ENCODE peak calls at places on chromosomes 13 and 19, in five cellular contexts. W, P, X, V and M are unnamed samples. For H3K4me1, the result is how much of the 10 kb centered on the place peaks cover.

GRCh38 chr13:89082623-89083022 is 1411.5 kb downstream of the SLITRK5 start:
- DNase-seq in X (no peak), V (no peak), P (no peak), W (no peak), M (no peak)

GRCh38 chr13:29861694-29862110 is 11.3 kb upstream of the UBL3 start:
- DNase-seq in V (no peak), P (no peak), X (no peak), W (peak), M (no peak)

GRCh38 chr13:108158746-108159145 is 56.6 kb downstream of the LIG4 start:
- DNase-seq in W (no peak), V (no peak), X (no peak), P (no peak), M (no peak)

GRCh38 chr13:50387124-50387581 is 371.9 kb downstream of the KCNRG start:
- DNase-seq in P (peak), V (peak), X (no peak), W (no peak), M (no peak)

GRCh38 chr13:32791545-32792172 is 205.4 kb downstream of the PDS5B start:
- DNase-seq in P (no peak), W (peak), X (peak), V (no peak), M (no peak)

GRCh38 chr19:48452656-48453480 is 2.5 kb upstream of the KCNJ14 start:
- DNase-seq in X (no peak), W (no peak), P (no peak), V (peak), M (no peak)

GRCh38 chr19:4909172-4909896 is at the start of gene UHRF1:
- DNase-seq in W (no peak), X (no peak), V (no peak), P (no peak), M (no peak)

GRCh38 chr19:8445488-8446001 is 770 bp downstream of the HNRNPM start:
- DNase-seq in P (peak), X (no peak), W (no peak), V (peak), M (no peak)

GRCh38 chr13:31399690-31400089 is 199.9 kb downstream of the B3GLCT start:
- DNase-seq in W (no peak), X (no peak), P (no peak), V (no peak), M (no peak)

GRCh38 chr13:76758738-76759137 is 127.5 kb downstream of the KCTD12 start:
- DNase-seq in W (no peak), V (no peak), P (no peak), X (no peak), M (no peak)

GRCh38 chr13:51435002-51435578 is 17.7 kb downstream of the INTS6 start:
- DNase-seq in X (peak), V (no peak), W (no peak), P (no peak), M (no peak)

GRCh38 chr13:94233401-94233800 is 246.1 kb downstream of the DCT start:
- DNase-seq in W (peak), P (no peak), X (peak), V (no peak), M (no peak)

GRCh38 chr13:79070343-79070974 is 335.6 kb downstream of the RBM26 start:
- DNase-seq in X (no peak), P (no peak), V (no peak), W (no peak), M (no peak)

GRCh38 chr13:62320731-62321130 is 905.1 kb upstream of the PCDH20 start:
- DNase-seq in W (no peak), X (no peak), V (no peak), P (no peak), M (no peak)

GRCh38 chr13:113125506-113126264 is 3.1 kb downstream of the F10 start:
- DNase-seq in V (no peak), X (no peak), W (no peak), P (no peak), M (no peak)

GRCh38 chr13:79393564-79394249 is 12.3 kb downstream of the RBM26 start:
- DNase-seq in W (no peak), V (no peak), P (no peak), X (no peak), M (no peak)

GRCh38 chr13:39144391-39144790 is 106.1 kb downstream of the NHLRC3 start:
- DNase-seq in X (no peak), W (no peak), P (no peak), V (no peak), M (no peak)

GRCh38 chr19:54875506-54875905 is 1.5 kb downstream of the FCAR start:
- DNase-seq in X (no peak), P (no peak), V (no peak), W (no peak), M (no peak)

GRCh38 chr13:28408235-28408848 is 86.6 kb downstream of the FLT1 start:
- DNase-seq in P (peak), V (peak), W (no peak), X (no peak), M (no peak)

GRCh38 chr19:18057557-18057956 is 29.2 kb downstream of the IL12RB1 start:
- DNase-seq in P (peak), X (no peak), W (no peak), V (peak), M (no peak)

GRCh38 chr19:48616491-48617056 is 1.7 kb upstream of the FAM83E start:
- DNase-seq in P (no peak), V (peak), W (no peak), X (no peak), M (no peak)

DNA sequence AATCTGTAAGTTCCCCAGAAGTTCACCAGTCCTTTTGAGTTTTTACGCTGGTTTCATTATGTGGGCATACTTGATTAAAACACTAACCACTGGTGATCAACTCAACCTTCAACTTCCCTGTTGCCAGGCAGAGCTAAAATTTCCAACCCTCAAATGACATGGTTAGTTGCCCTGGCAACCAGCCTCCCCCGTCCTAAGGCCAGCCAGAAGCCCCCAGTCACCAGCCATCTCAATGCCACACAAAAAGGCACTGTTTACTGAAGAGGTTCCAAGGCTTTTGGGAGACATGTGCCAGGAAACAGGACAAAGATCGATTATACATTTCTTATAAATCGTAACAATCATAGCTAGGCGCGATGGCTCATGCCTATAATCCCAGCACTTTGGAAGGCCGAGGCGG is 1.6 kb downstream of the ZNF649 start:
- DNase-seq in P (no peak), V (no peak), X (no peak), W (no peak), M (no peak)
- H3K27ac ChIP-seq in P (no peak), V (no peak), X (no peak), W (no peak), M (no peak)

DNA sequence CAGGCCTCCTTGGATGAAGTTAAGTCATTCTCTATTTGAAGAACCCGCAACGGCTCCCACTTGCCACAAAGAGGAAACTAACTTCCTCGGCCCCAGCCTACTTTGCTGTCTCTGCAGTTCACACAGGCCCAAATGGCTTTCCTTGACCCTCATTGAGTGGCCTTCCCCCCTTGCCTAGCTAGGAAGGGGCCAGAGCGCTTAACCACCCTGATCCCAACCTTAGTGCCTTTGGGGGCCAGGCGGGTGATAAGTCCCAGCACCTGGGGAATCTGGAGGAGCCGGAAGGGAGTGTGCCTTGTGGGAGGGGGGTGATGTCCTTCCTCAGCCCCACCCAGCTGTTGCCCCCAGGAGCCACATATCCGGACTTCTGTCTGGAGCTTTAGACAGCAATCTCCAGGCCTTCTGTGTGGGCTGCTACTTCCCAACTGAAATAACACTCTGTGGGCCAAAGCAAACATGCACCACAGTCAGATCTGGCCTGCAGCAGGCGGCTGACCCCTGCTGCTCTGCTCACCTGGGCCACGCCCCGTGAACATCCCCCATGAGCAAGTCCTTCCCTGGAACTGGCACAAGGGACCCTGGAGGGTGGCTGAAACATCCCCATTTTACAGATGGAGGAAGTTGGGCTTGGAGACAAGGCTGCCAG is 10.5 kb downstream of the NECTIN2 start:
- DNase-seq in W (no peak), V (peak), P (no peak), X (no peak), M (no peak)
- H3K4me1 ChIP-seq in W (under half), V (under half), P (under half), X (under half), M (under half)

DNA sequence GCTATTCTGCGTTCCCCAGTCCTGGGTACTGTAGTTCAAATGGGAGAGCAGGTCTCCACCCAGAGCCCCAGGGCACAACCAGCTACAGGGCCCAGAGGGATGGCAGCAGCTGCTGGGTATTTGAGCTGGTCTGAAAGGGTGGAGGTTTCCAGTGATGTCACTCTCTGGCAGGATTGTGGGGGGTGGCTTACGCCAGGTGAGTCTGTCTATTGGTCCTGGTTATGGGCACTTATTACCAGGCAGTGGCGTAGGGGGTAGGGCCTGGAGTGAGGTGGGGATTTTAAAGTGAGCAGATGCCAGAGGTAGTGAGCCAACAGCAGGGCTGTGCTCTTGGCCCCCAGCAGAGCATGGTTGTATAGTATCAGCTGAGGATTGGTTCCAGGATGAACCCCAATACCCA is 6.2 kb downstream of the RPS19 start:
- DNase-seq in X (no peak), P (peak), W (no peak), V (no peak), M (no peak)
- H3K4me3 ChIP-seq in X (no peak), P (no peak), W (no peak), V (no peak), M (no peak)

DNA sequence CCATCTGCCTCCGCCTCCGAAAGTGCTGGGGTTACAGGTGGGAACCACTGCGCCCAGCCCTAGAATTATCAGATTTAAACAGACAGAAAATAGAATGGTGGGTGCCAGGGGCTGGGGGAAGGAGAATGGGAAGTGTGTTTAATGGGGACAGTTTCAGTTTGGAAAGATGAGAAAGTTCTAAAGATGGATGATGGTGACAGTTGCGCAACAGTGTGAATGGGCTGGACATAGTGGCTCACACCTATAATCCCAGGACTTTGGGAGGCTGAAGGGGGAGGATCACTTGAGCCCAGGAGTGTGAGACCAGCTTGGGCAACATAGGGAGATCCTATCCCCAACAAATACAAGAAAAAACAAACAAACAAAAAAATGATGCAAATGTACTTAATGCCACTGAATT is 15.9 kb downstream of the KANK2 start:
- DNase-seq in V (no peak), W (no peak), X (no peak), P (no peak), M (no peak)
- H3K27ac ChIP-seq in V (peak), W (no peak), X (no peak), P (no peak), M (no peak)

GRCh38 chr19:1254530-1255185 is 6.3 kb downstream of the MIDN start:
- DNase-seq in P (no peak), X (no peak), W (no peak), V (no peak), M (no peak)
- H3K4me1 ChIP-seq in P (half or more), X (half or more), W (under half), V (under half), M (under half)

GRCh38 chr19:30003862-30004261 is 61.8 kb downstream of the URI1 start:
- DNase-seq in P (no peak), W (no peak), V (no peak), X (no peak), M (no peak)

GRCh38 chr19:29999490-29999889 is 57.5 kb downstream of the URI1 start:
- DNase-seq in W (no peak), V (no peak), P (no peak), X (no peak), M (no peak)

GRCh38 chr19:30000862-30001261 is 58.8 kb downstream of the URI1 start:
- DNase-seq in V (no peak), P (no peak), X (no peak), W (no peak), M (no peak)

GRCh38 chr19:30001794-30002193 is 59.8 kb downstream of the URI1 start:
- DNase-seq in V (no peak), P (no peak), W (no peak), X (no peak), M (no peak)

GRCh38 chr19:30001301-30001700 is 59.3 kb downstream of the URI1 start:
- DNase-seq in X (no peak), P (no peak), V (no peak), W (no peak), M (no peak)
- H3K4me3 ChIP-seq in X (no peak), P (no peak), V (no peak), W (no peak), M (no peak)

GRCh38 chr19:46755853-46756543 is 9.7 kb upstream of the STRN4 start:
- DNase-seq in W (no peak), P (no peak), V (no peak), X (no peak), M (no peak)

GRCh38 chr19:46756544-46756888 is 10.3 kb upstream of the STRN4 start:
- DNase-seq in X (no peak), V (peak), P (no peak), W (peak), M (no peak)

GRCh38 chr19:46753420-46754155 is 7.3 kb upstream of the STRN4 start:
- DNase-seq in P (no peak), V (peak), W (no peak), X (peak), M (peak)

GRCh38 chr19:46759817-46760333 is 13.6 kb upstream of the STRN4 start:
- DNase-seq in V (no peak), X (no peak), W (no peak), P (no peak), M (no peak)

DNA sequence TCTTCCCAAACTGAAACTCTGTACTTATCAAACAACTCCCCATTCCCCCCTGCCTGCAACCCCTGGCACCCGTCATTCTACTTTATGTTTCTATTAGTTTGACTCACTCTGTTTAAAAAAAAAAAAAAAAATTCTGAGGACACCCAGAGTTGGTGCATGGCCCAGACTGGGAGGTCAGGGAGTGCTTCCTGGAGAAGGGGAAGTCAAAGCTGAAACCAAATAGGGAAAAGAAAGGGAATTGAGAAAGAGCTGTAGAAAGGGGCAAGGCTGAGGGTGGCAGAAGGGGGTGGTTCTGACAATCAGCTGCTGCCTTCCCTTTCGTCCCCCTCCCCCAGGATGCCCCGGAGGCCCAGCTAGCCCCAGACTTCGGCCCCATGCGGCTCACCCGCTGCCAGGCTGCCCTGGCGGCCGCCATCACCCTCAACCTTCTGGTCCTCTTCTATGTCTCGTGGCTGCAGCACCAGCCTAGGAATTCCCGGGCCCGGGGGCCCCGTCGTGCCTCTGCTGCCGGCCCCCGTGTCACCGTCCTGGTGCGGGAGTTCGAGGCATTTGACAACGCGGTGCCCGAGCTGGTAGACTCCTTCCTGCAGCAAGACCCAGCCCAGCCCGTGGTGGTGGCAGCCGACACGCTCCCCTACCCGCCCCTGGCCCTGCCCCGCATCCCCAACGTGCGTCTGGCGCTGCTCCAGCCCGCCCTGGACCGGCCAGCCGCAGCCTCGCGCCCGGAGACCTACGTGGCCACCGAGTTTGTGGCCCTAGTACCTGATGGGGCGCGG is 9.0 kb upstream of the STRN4 start:
- DNase-seq in X (no peak), P (no peak), W (no peak), V (peak), M (no peak)
- H3K27ac ChIP-seq in X (no peak), P (no peak), W (no peak), V (no peak), M (no peak)

GRCh38 chr19:16599655-16600346 is 27.6 kb upstream of the SLC35E1 start:
- DNase-seq in X (no peak), W (no peak), V (no peak), P (no peak), M (no peak)

GRCh38 chr19:16601378-16602052 is 26.5 kb downstream of the MED26 start:
- DNase-seq in W (no peak), P (no peak), X (no peak), V (no peak), M (no peak)

GRCh38 chr19:16600824-16601223 is 27.2 kb downstream of the MED26 start:
- DNase-seq in P (no peak), V (no peak), X (no peak), W (no peak), M (no peak)

GRCh38 chr19:16596399-16596798 is 24.2 kb upstream of the SLC35E1 start:
- DNase-seq in P (no peak), V (no peak), W (no peak), X (no peak), M (no peak)

GRCh38 chr19:16598848-16599247 is 26.6 kb upstream of the SLC35E1 start:
- DNase-seq in W (no peak), X (no peak), V (no peak), P (no peak), M (no peak)
- H3K4me1 ChIP-seq in W (under half), X (under half), V (under half), P (under half), M (under half)